ENCODE peak calls at places on chromosome 4, in six cellular contexts. L, S, Y, B, T and Z are unnamed samples.

GRCh38 chr4:38154251-38154650 is 194.1 kb downstream of the PTTG2 start:
- DNase-seq in T (no peak), L (peak), Y (no peak), S (no peak), B (no peak), Z (no peak)

GRCh38 chr4:75696036-75696435 is 22.8 kb upstream of the G3BP2 start:
- DNase-seq in B (no peak), L (no peak), T (no peak), S (no peak), Y (no peak), Z (no peak)

GRCh38 chr4:135508006-135508714 is 1306.6 kb upstream of the PABPC4L start:
- DNase-seq in L (peak), S (peak), T (no peak), Y (no peak), B (no peak), Z (no peak)

GRCh38 chr4:154254999-154255398 is 236.6 kb downstream of the DCHS2 start:
- DNase-seq in T (no peak), L (no peak), S (no peak), B (no peak), Y (no peak), Z (no peak)

GRCh38 chr4:7210818-7211217 is 18.5 kb downstream of the SORCS2 start:
- DNase-seq in S (no peak), Y (no peak), B (no peak), L (peak), T (no peak), Z (no peak)

GRCh38 chr4:56958111-56958517 is 19.3 kb downstream of the NOA1 start:
- DNase-seq in Y (no peak), T (no peak), B (no peak), L (peak), S (no peak), Z (no peak)

GRCh38 chr4:148984951-148985350 is 542.7 kb upstream of the NR3C2 start:
- DNase-seq in Y (no peak), T (no peak), B (no peak), L (no peak), S (no peak), Z (no peak)

GRCh38 chr4:22670953-22671352 is 21.8 kb upstream of the GBA3 start:
- DNase-seq in Y (no peak), S (no peak), T (no peak), L (peak), B (no peak), Z (no peak)

GRCh38 chr4:110735691-110736090 is 112.8 kb upstream of the PITX2 start:
- DNase-seq in B (no peak), S (no peak), L (peak), Y (no peak), T (no peak), Z (no peak)

GRCh38 chr4:110073045-110073845 is 125.2 kb downstream of the ELOVL6 start:
- DNase-seq in B (no peak), T (no peak), Y (no peak), S (no peak), L (peak), Z (no peak)

GRCh38 chr4:18691431-18692200 is 670.1 kb upstream of the LCORL start:
- DNase-seq in B (no peak), Y (peak), L (no peak), T (peak), S (no peak), Z (no peak)

GRCh38 chr4:8315343-8316250 is 46.0 kb downstream of the HTRA3 start:
- DNase-seq in B (no peak), S (peak), L (peak), T (peak), Y (peak), Z (no peak)

GRCh38 chr4:87150498-87151261 is 69.7 kb downstream of the KLHL8 start:
- DNase-seq in S (peak), B (peak), L (peak), Y (peak), T (peak), Z (peak)

GRCh38 chr4:46270986-46271596 is 118.8 kb downstream of the GABRA2 start:
- DNase-seq in B (peak), Y (peak), L (peak), T (no peak), S (no peak), Z (peak)

GRCh38 chr4:11729548-11729947 is 300.9 kb upstream of the HS3ST1 start:
- DNase-seq in S (no peak), L (peak), T (no peak), Y (no peak), B (no peak), Z (no peak)

GRCh38 chr4:788636-789297 is 37.2 kb downstream of the CPLX1 start:
- DNase-seq in T (no peak), Y (no peak), L (no peak), S (no peak), B (no peak), Z (no peak)
- TF ChIP-seq CEBPB in T (no peak), Y (no peak), L (no peak), S (no peak), B (no peak), Z (no peak)

DNA sequence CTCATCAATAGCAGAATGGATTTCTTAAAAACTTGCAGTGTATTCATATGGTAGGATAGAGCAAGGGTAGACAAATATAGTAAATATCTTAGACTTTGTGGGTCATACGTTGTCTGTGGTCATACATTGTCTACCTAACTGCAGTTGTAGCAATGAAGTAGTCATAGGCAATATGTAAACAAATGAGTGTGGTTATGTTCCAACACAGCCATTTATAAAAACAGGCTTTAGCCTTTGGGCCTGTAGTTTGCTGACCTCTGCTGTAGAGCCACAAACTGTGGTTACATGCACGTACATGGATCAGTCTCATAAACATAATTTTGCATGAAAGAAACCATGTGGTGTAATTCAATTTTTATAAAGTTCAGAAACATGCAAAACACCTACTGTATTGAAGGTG is 98.9 kb downstream of the LARP1B start:
- DNase-seq in Y (no peak), S (no peak), T (no peak), B (no peak), L (peak), Z (no peak)
- TF ChIP-seq USF2 in Y (no peak), S (no peak), T (no peak), B (no peak), L (no peak), Z (no peak)

GRCh38 chr4:156294577-156294976 is 340.9 kb upstream of the CTSO start:
- DNase-seq in S (no peak), Y (peak), L (peak), B (no peak), T (no peak), Z (no peak)
- TF ChIP-seq CEBPB in S (no peak), Y (no peak), L (peak), B (no peak), T (peak), Z (no peak)

GRCh38 chr4:104879854-104880253 is 266.8 kb upstream of the TET2 start:
- DNase-seq in B (no peak), Y (no peak), S (no peak), L (no peak), T (no peak), Z (no peak)
- TF ChIP-seq USF2 in B (no peak), Y (no peak), S (no peak), L (no peak), T (no peak), Z (no peak)

GRCh38 chr4:54643172-54643571 is 14.6 kb upstream of the KIT start:
- DNase-seq in B (no peak), Y (no peak), S (no peak), L (no peak), T (no peak), Z (no peak)
- TF ChIP-seq CEBPB in B (no peak), Y (no peak), S (no peak), L (no peak), T (no peak), Z (no peak)

DNA sequence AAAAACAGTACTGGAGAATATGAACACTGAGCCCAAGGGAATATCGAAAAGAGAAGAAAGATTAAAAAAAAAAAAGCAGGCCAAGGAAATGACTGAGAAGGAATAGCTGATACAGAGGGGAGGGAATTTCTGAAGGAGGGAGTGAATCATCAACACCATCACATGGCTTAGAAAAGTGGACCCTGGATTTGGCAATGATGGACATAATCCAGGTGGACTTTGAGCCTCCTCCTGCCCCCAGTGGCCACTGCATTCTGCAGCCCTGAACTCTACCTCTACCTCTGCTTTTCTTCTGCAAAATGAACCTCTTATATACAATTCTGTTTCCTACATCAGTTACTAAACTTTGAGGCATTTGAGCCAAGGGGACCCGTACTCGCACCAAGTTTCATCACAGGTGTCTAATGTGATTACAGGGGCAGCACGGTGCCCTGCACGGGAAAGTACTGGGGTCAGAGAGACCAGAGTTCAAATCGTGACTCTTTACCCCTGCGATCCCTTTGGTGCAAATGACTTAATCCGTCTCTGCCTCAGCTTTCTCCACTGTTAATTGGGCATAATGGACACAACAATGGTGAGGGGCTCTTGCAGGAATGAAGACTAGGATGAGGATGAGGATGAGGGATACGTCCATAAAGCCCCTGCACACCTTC is 1.1 kb downstream of the OCIAD2 start:
- DNase-seq in T (no peak), Y (peak), S (peak), B (no peak), L (peak), Z (peak)
- TF ChIP-seq USF2 in T (no peak), Y (peak), S (peak), B (no peak), L (peak), Z (no peak)

GRCh38 chr4:1194028-1194900 is 21.9 kb upstream of the SPON2 start:
- DNase-seq in L (peak), T (peak), B (no peak), S (no peak), Y (no peak), Z (no peak)

GRCh38 chr4:1195894-1196401 is 23.6 kb upstream of the SPON2 start:
- DNase-seq in T (no peak), B (no peak), Y (no peak), S (no peak), L (no peak), Z (no peak)

GRCh38 chr4:1196421-1197183 is 24.2 kb upstream of the SPON2 start:
- DNase-seq in T (no peak), L (no peak), S (no peak), B (no peak), Y (no peak), Z (no peak)

GRCh38 chr4:1193206-1194027 is 21.0 kb upstream of the SPON2 start:
- DNase-seq in T (no peak), L (no peak), S (no peak), Y (no peak), B (no peak), Z (no peak)

GRCh38 chr4:1195109-1195671 is 22.8 kb upstream of the SPON2 start:
- DNase-seq in T (peak), B (no peak), L (no peak), S (no peak), Y (no peak), Z (no peak)
- TF ChIP-seq CEBPB in T (no peak), B (no peak), L (no peak), S (no peak), Y (no peak), Z (no peak)

GRCh38 chr4:101191302-101192098 is 155.8 kb downstream of the PPP3CA start:
- DNase-seq in B (no peak), S (no peak), T (peak), Y (no peak), L (peak), Z (no peak)
- TF ChIP-seq USF2 in B (no peak), S (no peak), T (no peak), Y (no peak), L (no peak), Z (no peak)

GRCh38 chr4:78870056-78870455 is 69.2 kb downstream of the PAQR3 start:
- DNase-seq in B (no peak), S (no peak), T (no peak), L (no peak), Y (no peak), Z (no peak)
- TF ChIP-seq CEBPB in B (no peak), S (no peak), T (no peak), L (no peak), Y (no peak), Z (no peak)